ENCODE peak calls at places on chromosomes 2 and 18, in seven cellular contexts. One of them, this sample, is unnamed.

GRCh38 chr2:185338104-185338503 is 400.5 kb upstream of the FSIP2 start:
- DNase-seq in HCT116: no peak
- DNase-seq in K562: no peak
- DNase-seq in H1: no peak
- DNase-seq in HepG2: no peak
- DNase-seq in SK-N-SH: no peak
- DNase-seq in GM12878: no peak
- DNase-seq in this sample: no peak

GRCh38 chr2:33069894-33070651 is 123.3 kb downstream of the LTBP1 start:
- DNase-seq in HCT116: peak
- DNase-seq in K562: peak
- DNase-seq in H1: no peak
- DNase-seq in HepG2: peak
- DNase-seq in SK-N-SH: no peak
- DNase-seq in GM12878: no peak
- DNase-seq in this sample: no peak

GRCh38 chr18:7844017-7844416 is 276.9 kb downstream of the PTPRM start:
- DNase-seq in HCT116: no peak
- DNase-seq in K562: no peak
- DNase-seq in H1: no peak
- DNase-seq in HepG2: no peak
- DNase-seq in SK-N-SH: no peak
- DNase-seq in GM12878: no peak
- DNase-seq in this sample: no peak

GRCh38 chr2:133420748-133421147 is 147.5 kb downstream of the NCKAP5 start:
- DNase-seq in HCT116: no peak
- DNase-seq in K562: no peak
- DNase-seq in H1: no peak
- DNase-seq in HepG2: no peak
- DNase-seq in SK-N-SH: no peak
- DNase-seq in GM12878: no peak
- DNase-seq in this sample: no peak

GRCh38 chr2:68828887-68829708 is 42.1 kb downstream of the BMP10 start:
- DNase-seq in HCT116: peak
- DNase-seq in K562: peak
- DNase-seq in H1: no peak
- DNase-seq in HepG2: peak
- DNase-seq in SK-N-SH: peak
- DNase-seq in GM12878: no peak
- DNase-seq in this sample: peak

GRCh38 chr2:27117995-27118524 is 868 bp downstream of the CGREF1 start:
- DNase-seq in HCT116: no peak
- DNase-seq in K562: no peak
- DNase-seq in H1: no peak
- DNase-seq in HepG2: no peak
- DNase-seq in SK-N-SH: peak
- DNase-seq in GM12878: no peak
- DNase-seq in this sample: no peak

GRCh38 chr2:55364189-55365055 is 55.2 kb downstream of the CCDC88A start:
- DNase-seq in HCT116: no peak
- DNase-seq in K562: no peak
- DNase-seq in H1: no peak
- DNase-seq in HepG2: no peak
- DNase-seq in SK-N-SH: no peak
- DNase-seq in GM12878: no peak
- DNase-seq in this sample: peak

GRCh38 chr2:142756430-142756829 is 121.0 kb upstream of the KYNU start:
- DNase-seq in HCT116: no peak
- DNase-seq in K562: no peak
- DNase-seq in H1: no peak
- DNase-seq in HepG2: no peak
- DNase-seq in SK-N-SH: no peak
- DNase-seq in GM12878: no peak
- DNase-seq in this sample: no peak

GRCh38 chr2:240468300-240469238 is 33.1 kb downstream of the GPC1 start:
- DNase-seq in HCT116: no peak
- DNase-seq in K562: no peak
- DNase-seq in H1: peak
- DNase-seq in HepG2: no peak
- DNase-seq in SK-N-SH: peak
- DNase-seq in GM12878: no peak
- DNase-seq in this sample: no peak

GRCh38 chr2:133143649-133144048 is 424.6 kb downstream of the NCKAP5 start:
- DNase-seq in HCT116: no peak
- DNase-seq in K562: no peak
- DNase-seq in H1: no peak
- DNase-seq in HepG2: no peak
- DNase-seq in SK-N-SH: no peak
- DNase-seq in GM12878: no peak
- DNase-seq in this sample: no peak

GRCh38 chr2:231672617-231673347 is 35.5 kb upstream of the PTMA start:
- DNase-seq in HCT116: peak
- DNase-seq in K562: peak
- DNase-seq in H1: peak
- DNase-seq in HepG2: peak
- DNase-seq in SK-N-SH: no peak
- DNase-seq in GM12878: peak
- DNase-seq in this sample: no peak

GRCh38 chr2:190755796-190756415 is 107.0 kb downstream of the NAB1 start:
- DNase-seq in HCT116: no peak
- DNase-seq in K562: no peak
- DNase-seq in H1: no peak
- DNase-seq in HepG2: no peak
- DNase-seq in SK-N-SH: no peak
- DNase-seq in GM12878: no peak
- DNase-seq in this sample: no peak

GRCh38 chr2:241822264-241822623 is 13.3 kb downstream of the NEU4 start:
- DNase-seq in HCT116: no peak
- DNase-seq in K562: no peak
- DNase-seq in H1: no peak
- DNase-seq in HepG2: no peak
- DNase-seq in SK-N-SH: no peak
- DNase-seq in GM12878: no peak
- DNase-seq in this sample: no peak

GRCh38 chr2:55518846-55519167 is 711 bp upstream of the CFAP36 start:
- DNase-seq in HCT116: no peak
- DNase-seq in K562: peak
- DNase-seq in H1: no peak
- DNase-seq in HepG2: peak
- DNase-seq in SK-N-SH: peak
- DNase-seq in GM12878: no peak
- DNase-seq in this sample: peak

GRCh38 chr18:32847719-32848118 is 74.9 kb upstream of the KLHL14 start:
- DNase-seq in HCT116: no peak
- DNase-seq in K562: no peak
- DNase-seq in H1: no peak
- DNase-seq in HepG2: no peak
- DNase-seq in SK-N-SH: no peak
- DNase-seq in GM12878: no peak
- DNase-seq in this sample: peak

GRCh38 chr18:62964432-62964831 is 249.1 kb downstream of the PHLPP1 start:
- DNase-seq in HCT116: no peak
- DNase-seq in K562: no peak
- DNase-seq in H1: no peak
- DNase-seq in HepG2: no peak
- DNase-seq in SK-N-SH: no peak
- DNase-seq in GM12878: no peak
- DNase-seq in this sample: no peak

GRCh38 chr2:96985181-96985580 is 1.2 kb downstream of the FAM178B start:
- DNase-seq in HCT116: no peak
- DNase-seq in K562: peak
- DNase-seq in H1: peak
- DNase-seq in HepG2: no peak
- DNase-seq in SK-N-SH: no peak
- DNase-seq in GM12878: no peak
- DNase-seq in this sample: no peak

GRCh38 chr2:1162768-1163584 is 212.3 kb downstream of the SNTG2 start:
- DNase-seq in HCT116: no peak
- DNase-seq in K562: no peak
- DNase-seq in H1: no peak
- DNase-seq in HepG2: no peak
- DNase-seq in SK-N-SH: no peak
- DNase-seq in GM12878: no peak
- DNase-seq in this sample: no peak

GRCh38 chr2:157246212-157247067 is 11.1 kb upstream of the GALNT5 start:
- DNase-seq in HCT116: peak
- DNase-seq in K562: no peak
- DNase-seq in H1: no peak
- DNase-seq in HepG2: no peak
- DNase-seq in SK-N-SH: no peak
- DNase-seq in GM12878: peak
- DNase-seq in this sample: no peak

GRCh38 chr18:32337821-32338220 is 132.9 kb downstream of the GAREM1 start:
- DNase-seq in HCT116: no peak
- DNase-seq in K562: no peak
- DNase-seq in H1: no peak
- DNase-seq in HepG2: no peak
- DNase-seq in SK-N-SH: no peak
- DNase-seq in GM12878: no peak
- DNase-seq in this sample: no peak

GRCh38 chr2:25606892-25607291 is 66.5 kb downstream of the DTNB start:
- DNase-seq in HCT116: no peak
- DNase-seq in K562: peak
- DNase-seq in H1: no peak
- DNase-seq in HepG2: peak
- DNase-seq in SK-N-SH: peak
- DNase-seq in GM12878: no peak
- DNase-seq in this sample: no peak

GRCh38 chr2:47867205-47867604 is 39.1 kb downstream of the FBXO11 start:
- DNase-seq in HCT116: peak
- DNase-seq in K562: no peak
- DNase-seq in H1: no peak
- DNase-seq in HepG2: no peak
- DNase-seq in SK-N-SH: peak
- DNase-seq in GM12878: no peak
- DNase-seq in this sample: no peak
- TF ChIP-seq JUND in HCT116: no peak
- TF ChIP-seq JUND in K562: no peak
- TF ChIP-seq JUND in H1: no peak
- TF ChIP-seq JUND in HepG2: no peak
- TF ChIP-seq JUND in SK-N-SH: peak
- TF ChIP-seq JUND in GM12878: no peak
- TF ChIP-seq JUND in this sample: no peak

DNA sequence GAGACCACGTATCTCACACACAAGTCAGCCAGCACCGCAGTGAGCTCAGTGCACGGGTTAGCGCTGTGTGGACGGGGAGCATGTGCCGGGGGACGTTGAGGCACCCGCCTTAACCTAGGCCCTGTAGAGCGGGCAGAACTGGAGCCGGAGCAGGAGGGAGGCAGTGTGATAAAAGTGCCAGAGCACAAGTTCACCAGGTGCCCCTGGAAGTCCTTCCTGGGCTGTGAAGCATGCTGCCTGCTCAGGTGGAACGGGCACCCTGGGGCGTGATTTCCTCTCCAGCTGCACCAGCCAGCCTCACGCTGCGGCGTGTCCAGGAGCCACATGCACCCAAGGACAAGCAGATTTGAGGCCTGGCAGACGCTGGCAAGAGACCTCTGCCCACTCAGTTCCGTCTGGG is 50.3 kb downstream of the ITGB1BP1 start:
- DNase-seq in HCT116: no peak
- DNase-seq in K562: no peak
- DNase-seq in H1: no peak
- DNase-seq in HepG2: no peak
- DNase-seq in SK-N-SH: no peak
- DNase-seq in GM12878: no peak
- DNase-seq in this sample: no peak
- TF ChIP-seq JUND in HCT116: no peak
- TF ChIP-seq JUND in K562: no peak
- TF ChIP-seq JUND in H1: no peak
- TF ChIP-seq JUND in HepG2: no peak
- TF ChIP-seq JUND in SK-N-SH: no peak
- TF ChIP-seq JUND in GM12878: no peak
- TF ChIP-seq JUND in this sample: no peak

DNA sequence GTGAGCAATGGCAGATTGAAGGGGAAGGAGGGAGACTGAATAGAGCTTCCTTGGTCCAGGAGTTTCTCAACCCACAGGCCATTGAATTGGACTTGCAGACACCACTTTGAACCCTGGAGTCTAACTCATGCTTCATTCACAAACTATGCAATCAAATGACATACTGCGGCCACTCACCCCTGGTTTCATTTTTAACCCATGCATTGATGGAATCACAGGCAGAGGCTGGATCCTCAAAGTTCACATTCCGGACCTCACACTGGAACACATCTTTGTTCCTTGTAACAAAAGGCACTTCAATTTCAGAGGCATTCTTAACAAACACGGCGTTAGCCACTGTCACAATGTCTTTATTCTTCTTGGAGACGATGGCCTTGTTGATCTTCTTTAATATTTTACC is 40.7 kb downstream of the MRPL44 start:
- DNase-seq in HCT116: no peak
- DNase-seq in K562: no peak
- DNase-seq in H1: no peak
- DNase-seq in HepG2: peak
- DNase-seq in SK-N-SH: no peak
- DNase-seq in GM12878: no peak
- DNase-seq in this sample: no peak
- TF ChIP-seq JUND in HCT116: no peak
- TF ChIP-seq JUND in K562: no peak
- TF ChIP-seq JUND in H1: no peak
- TF ChIP-seq JUND in HepG2: no peak
- TF ChIP-seq JUND in SK-N-SH: no peak
- TF ChIP-seq JUND in GM12878: no peak
- TF ChIP-seq JUND in this sample: no peak

GRCh38 chr2:235126771-235127170 is 175.0 kb downstream of the SH3BP4 start:
- DNase-seq in HCT116: no peak
- DNase-seq in K562: no peak
- DNase-seq in H1: no peak
- DNase-seq in HepG2: no peak
- DNase-seq in SK-N-SH: no peak
- DNase-seq in GM12878: no peak
- DNase-seq in this sample: no peak

GRCh38 chr2:235132641-235133040 is 180.8 kb downstream of the SH3BP4 start:
- DNase-seq in HCT116: no peak
- DNase-seq in K562: no peak
- DNase-seq in H1: no peak
- DNase-seq in HepG2: no peak
- DNase-seq in SK-N-SH: no peak
- DNase-seq in GM12878: no peak
- DNase-seq in this sample: no peak

GRCh38 chr2:235127909-235128308 is 176.1 kb downstream of the SH3BP4 start:
- DNase-seq in HCT116: no peak
- DNase-seq in K562: no peak
- DNase-seq in H1: no peak
- DNase-seq in HepG2: no peak
- DNase-seq in SK-N-SH: no peak
- DNase-seq in GM12878: no peak
- DNase-seq in this sample: no peak

GRCh38 chr2:235131334-235132305 is 179.8 kb downstream of the SH3BP4 start:
- DNase-seq in HCT116: no peak
- DNase-seq in K562: no peak
- DNase-seq in H1: no peak
- DNase-seq in HepG2: no peak
- DNase-seq in SK-N-SH: no peak
- DNase-seq in GM12878: no peak
- DNase-seq in this sample: no peak

DNA sequence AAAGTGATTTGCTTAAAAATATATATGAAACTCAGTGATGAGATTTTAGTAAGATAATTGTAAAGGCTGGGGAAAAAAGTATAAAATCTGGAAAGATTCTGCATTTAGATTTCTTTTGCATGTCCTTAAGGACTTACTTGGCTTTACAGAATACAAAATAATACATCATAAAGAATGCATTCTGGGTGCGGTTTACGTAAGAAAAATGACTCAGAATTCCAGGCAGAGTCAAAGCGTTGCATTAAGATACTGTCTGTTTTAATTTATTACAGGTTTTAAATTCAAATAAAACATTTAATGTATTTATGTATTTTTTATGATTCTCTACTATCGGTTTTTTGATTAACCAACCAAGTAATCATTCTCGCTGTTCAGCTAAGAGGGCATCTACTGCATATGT is 178.0 kb downstream of the SH3BP4 start:
- DNase-seq in HCT116: no peak
- DNase-seq in K562: no peak
- DNase-seq in H1: no peak
- DNase-seq in HepG2: no peak
- DNase-seq in SK-N-SH: no peak
- DNase-seq in GM12878: no peak
- DNase-seq in this sample: no peak
- TF ChIP-seq JUND in HCT116: no peak
- TF ChIP-seq JUND in K562: no peak
- TF ChIP-seq JUND in H1: no peak
- TF ChIP-seq JUND in HepG2: no peak
- TF ChIP-seq JUND in SK-N-SH: no peak
- TF ChIP-seq JUND in GM12878: no peak
- TF ChIP-seq JUND in this sample: no peak